ENCODE peak calls at places on chromosomes 11 and 22, in eight cellular contexts. Y, B, V, C, X, G, T and L are unnamed samples.
A peak's percentile ranks its signal among the peaks of the same experiment; 100 is the strongest.

GRCh38 chr22:37193629-37194191 is 5.7 kb upstream of the C1QTNF6 start:
- DNase-seq in V (peak; percentile 39), C (no peak), B (no peak), Y (no peak), X (no peak), G (no peak), T (no peak), L (no peak)

GRCh38 chr22:48793949-48794348 is 1033.7 kb downstream of the BRD1 start:
- DNase-seq in C (no peak), Y (no peak), B (no peak), G (no peak), V (no peak), T (no peak), X (no peak), L (no peak)

GRCh38 chr11:59542142-59542810 is 30.9 kb downstream of the OR4D9 start:
- DNase-seq in X (no peak), V (no peak), B (no peak), C (no peak), G (no peak), T (no peak), Y (no peak), L (no peak)

GRCh38 chr22:20966883-20967696 is at the start of gene AIFM3:
- DNase-seq in G (no peak), V (no peak), X (no peak), B (no peak), Y (no peak), T (no peak), C (no peak), L (no peak)

GRCh38 chr22:28417426-28417825 is 262.2 kb downstream of the TTC28 start:
- DNase-seq in C (no peak), Y (no peak), V (no peak), B (no peak), T (no peak), X (no peak), G (no peak), L (no peak)

GRCh38 chr11:134746609-134747008 is 334.6 kb upstream of the B3GAT1 start:
- DNase-seq in X (no peak), G (no peak), B (no peak), C (no peak), T (no peak), Y (no peak), V (no peak), L (no peak)

GRCh38 chr22:30196141-30196866 is 50.3 kb downstream of the LIF start:
- DNase-seq in V (peak; percentile 68), B (peak; percentile 70), C (no peak), T (peak; percentile 96), Y (no peak), G (peak; percentile 82), X (peak; percentile 66), L (peak; percentile 83)

GRCh38 chr11:102453286-102453797 is 777 bp upstream of the TMEM123 start:
- DNase-seq in V (no peak), T (peak; percentile 43), Y (no peak), C (no peak), B (no peak), X (no peak), G (peak; percentile 49), L (no peak)

GRCh38 chr11:12120031-12121008 is 9.9 kb downstream of the MICAL2 start:
- DNase-seq in X (no peak), T (no peak), G (no peak), B (no peak), Y (no peak), V (no peak), C (no peak), L (no peak)

GRCh38 chr11:106988151-106988806 is 30.0 kb downstream of the GUCY1A2 start:
- DNase-seq in C (peak; percentile 57), Y (no peak), G (no peak), T (no peak), B (no peak), X (no peak), V (no peak), L (peak; percentile 22)

GRCh38 chr11:67248653-67249052 is 17.6 kb upstream of the GRK2 start:
- DNase-seq in B (no peak), C (no peak), Y (no peak), X (no peak), V (no peak), G (peak; percentile 89), T (peak; percentile 96), L (no peak)

GRCh38 chr11:9895016-9895415 is 231.1 kb downstream of the SWAP70 start:
- DNase-seq in X (no peak), T (no peak), C (no peak), B (no peak), V (no peak), G (no peak), Y (no peak), L (no peak)

GRCh38 chr11:1639102-1639620 is 9.6 kb downstream of the KRTAP5-5 start:
- DNase-seq in Y (no peak), C (peak; percentile 1), T (no peak), G (no peak), X (peak; percentile 33), V (peak; percentile 85), B (no peak), L (no peak)

GRCh38 chr11:3121416-3121815 is 43.7 kb downstream of the OSBPL5 start:
- DNase-seq in G (no peak), X (peak; percentile 20), C (no peak), B (no peak), T (no peak), Y (no peak), V (peak; percentile 6), L (no peak)

GRCh38 chr11:12687740-12688139 is 13.5 kb downstream of the TEAD1 start:
- DNase-seq in T (no peak), Y (no peak), V (no peak), C (no peak), X (no peak), G (no peak), B (peak; percentile 67), L (no peak)

GRCh38 chr11:2778630-2779498 is 79.1 kb upstream of the KCNQ1OT1 start:
- DNase-seq in V (peak; percentile 86), C (no peak), G (peak; percentile 87), X (peak; percentile 93), B (no peak), T (peak; percentile 81), Y (peak; percentile 70), L (no peak)

GRCh38 chr11:29255401-29255800 is 761.4 kb downstream of the KCNA4 start:
- DNase-seq in B (no peak), X (no peak), G (no peak), C (no peak), Y (no peak), T (no peak), V (no peak), L (no peak)

GRCh38 chr22:41931701-41932269 is 5.2 kb upstream of the TNFRSF13C start:
- DNase-seq in V (no peak), T (no peak), B (no peak), X (no peak), G (no peak), Y (no peak), C (no peak), L (no peak)

GRCh38 chr22:41932353-41932752 is 5.7 kb upstream of the TNFRSF13C start:
- DNase-seq in C (no peak), T (no peak), G (no peak), Y (no peak), X (no peak), V (no peak), B (no peak), L (no peak)

GRCh38 chr22:41934284-41935014 is 7.8 kb upstream of the TNFRSF13C start:
- DNase-seq in C (no peak), Y (no peak), G (no peak), T (no peak), X (no peak), V (no peak), B (no peak), L (no peak)

GRCh38 chr22:41935015-41935908 is 8.7 kb upstream of the TNFRSF13C start:
- DNase-seq in X (no peak), B (no peak), C (no peak), V (no peak), Y (no peak), T (no peak), G (no peak), L (no peak)

GRCh38 chr22:41933411-41934177 is 7.0 kb upstream of the TNFRSF13C start:
- DNase-seq in X (no peak), T (no peak), B (no peak), C (no peak), Y (no peak), G (no peak), V (no peak), L (no peak)
- TF ChIP-seq POLR2AphosphoS5 in X (no peak), T (no peak), B (no peak), C (no peak), Y (no peak), G (no peak), V (no peak), L (peak; percentile 65)

GRCh38 chr11:34427171-34427805 is 11.4 kb upstream of the CAT start:
- DNase-seq in B (no peak), X (no peak), T (no peak), C (no peak), Y (no peak), V (no peak), G (no peak), L (peak; percentile 91)
- TF ChIP-seq POLR2AphosphoS5 in B (no peak), X (no peak), T (no peak), C (no peak), Y (no peak), V (no peak), G (no peak), L (peak; percentile 44)

GRCh38 chr11:121522043-121522941 is 69.5 kb upstream of the SORL1-AS1 start:
- DNase-seq in X (no peak), V (no peak), Y (no peak), G (no peak), T (no peak), C (no peak), B (no peak), L (no peak)
- TF ChIP-seq POLR2AphosphoS5 in X (no peak), V (no peak), Y (no peak), G (no peak), T (no peak), C (no peak), B (no peak), L (no peak)

GRCh38 chr22:17578129-17578754 is 14.9 kb downstream of the SLC25A18 start:
- DNase-seq in G (peak; percentile 74), X (peak; percentile 77), T (peak; percentile 56), C (peak; percentile 73), B (no peak), Y (no peak), V (peak; percentile 53), L (no peak)
- TF ChIP-seq POLR2AphosphoS5 in G (peak; percentile 63), X (peak; percentile 27), T (no peak), C (no peak), B (no peak), Y (no peak), V (no peak), L (no peak)

DNA sequence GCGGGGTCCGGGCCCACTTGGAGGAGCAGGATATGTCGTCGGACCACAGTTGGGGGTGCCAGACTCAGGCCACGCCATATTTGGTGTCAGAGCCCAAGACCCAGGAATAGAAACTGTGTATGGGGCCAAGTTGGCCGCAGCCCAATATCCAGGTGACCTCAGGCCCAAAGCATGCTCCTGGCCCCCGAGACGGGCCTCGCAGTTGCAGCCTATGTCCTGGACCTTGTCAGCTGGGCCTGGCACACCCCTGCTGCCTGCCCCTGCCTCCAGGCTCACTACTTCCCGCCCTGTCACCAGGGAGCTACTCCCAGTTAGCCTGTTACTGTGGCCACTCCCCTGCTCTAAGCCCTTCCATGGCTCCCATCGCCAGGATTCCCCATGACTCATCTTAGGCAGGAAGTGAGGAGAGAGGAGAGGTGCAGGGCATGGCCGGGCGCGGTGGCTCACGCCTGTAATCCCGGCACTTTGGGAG is 23.1 kb downstream of the A4GALT start:
- DNase-seq in G (no peak), B (no peak), T (peak; percentile 62), Y (no peak), V (peak; percentile 72), C (no peak), X (peak; percentile 66), L (no peak)
- TF ChIP-seq POLR2AphosphoS5 in G (no peak), B (no peak), T (peak; percentile 58), Y (no peak), V (peak; percentile 74), C (no peak), X (peak; percentile 59), L (no peak)